ENCODE peak calls at places on chromosome 1, in six cellular contexts. E is Right ventricle myocardium superior; U is suprapubic skin; B is AG09319; W is stimulated activated CD4-positive, alpha-beta T cell treated with anti-CD3 and anti-CD28 coated beads, Interleukin-4, amount 100 ng/mL, for 4 hours; G is stimulated activated CD8-positive, alpha-beta memory T cell treated with anti-CD3 and anti-CD28 coated beads, Interleukin-2, amount 100 ng/mL, for 48 hours. L is an unnamed sample.

GRCh38 chr1:202805886-202806511 is 2.2 kb downstream of the KDM5B start:
- DNase-seq in E (no peak), U (no peak), B (no peak), W (no peak), G (no peak), L (no peak)

GRCh38 chr1:87279201-87279860 is 49.3 kb upstream of the LMO4 start:
- DNase-seq in E (no peak), U (no peak), B (no peak), W (no peak), G (no peak), L (no peak)

GRCh38 chr1:233647625-233648024 is 33.7 kb downstream of the KCNK1 start:
- DNase-seq in E (no peak), U (no peak), B (no peak), W (no peak), G (no peak), L (no peak)

GRCh38 chr1:111515291-111516007 is 12.0 kb upstream of the ADORA3 start:
- DNase-seq in E (peak), U (peak), B (no peak), W (peak), G (no peak), L (no peak)

GRCh38 chr1:11790880-11791715 is 14.7 kb downstream of the MTHFR start:
- DNase-seq in E (peak), U (peak), B (peak), W (no peak), G (no peak), L (no peak)

GRCh38 chr1:205571747-205572146 is 60.1 kb downstream of the ELK4 start:
- DNase-seq in E (no peak), U (peak), B (no peak), W (no peak), G (no peak), L (no peak)

GRCh38 chr1:182699673-182700350 is 15.4 kb upstream of the RGS8 start:
- DNase-seq in E (peak), U (no peak), B (no peak), W (no peak), G (no peak), L (no peak)

GRCh38 chr1:169091480-169091941 is 15.0 kb upstream of the ATP1B1 start:
- DNase-seq in E (no peak), U (no peak), B (no peak), W (no peak), G (no peak), L (no peak)

GRCh38 chr1:56411484-56412180 is 167.7 kb downstream of the PLPP3 start:
- DNase-seq in E (peak), U (no peak), B (peak), W (no peak), G (no peak), L (no peak)

GRCh38 chr1:64976361-64976760 is 10.0 kb upstream of the JAK1 start:
- DNase-seq in E (no peak), U (no peak), B (no peak), W (no peak), G (no peak), L (no peak)

GRCh38 chr1:219347843-219348475 is 174.3 kb downstream of the LYPLAL1 start:
- DNase-seq in E (peak), U (peak), B (no peak), W (no peak), G (no peak), L (no peak)

GRCh38 chr1:161935264-161935663 is 88.4 kb downstream of the OLFML2B start:
- DNase-seq in E (no peak), U (no peak), B (no peak), W (no peak), G (no peak), L (no peak)

GRCh38 chr1:3907031-3907534 is 7.0 kb upstream of the C1orf174 start:
- DNase-seq in E (peak), U (peak), B (no peak), W (peak), G (peak), L (no peak)

GRCh38 chr1:216057947-216058346 is 365.3 kb downstream of the USH2A start:
- DNase-seq in E (no peak), U (no peak), B (no peak), W (no peak), G (no peak), L (no peak)

GRCh38 chr1:181730606-181731005 is 247.3 kb downstream of the CACNA1E start:
- DNase-seq in E (no peak), U (no peak), B (no peak), W (no peak), G (no peak), L (no peak)

GRCh38 chr1:178279287-178279686 is 185.4 kb downstream of the RASAL2 start:
- DNase-seq in E (no peak), U (no peak), B (no peak), W (no peak), G (no peak), L (no peak)

GRCh38 chr1:62131093-62131725 is 63.4 kb upstream of the L1TD1 start:
- DNase-seq in E (no peak), U (no peak), B (peak), W (no peak), G (no peak), L (no peak)

GRCh38 chr1:15139654-15140350 is 13.7 kb upstream of the TMEM51 start:
- DNase-seq in E (peak), U (no peak), B (no peak), W (no peak), G (no peak), L (no peak)

GRCh38 chr1:168833801-168834224 is 104.8 kb upstream of the DPT start:
- DNase-seq in E (no peak), U (no peak), B (no peak), W (no peak), G (no peak), L (no peak)

GRCh38 chr1:199794105-199794863 is 233.2 kb upstream of the NR5A2 start:
- DNase-seq in E (no peak), U (no peak), B (no peak), W (no peak), G (no peak), L (no peak)

GRCh38 chr1:218346391-218347204 is 1.5 kb downstream of the TGFB2 start:
- DNase-seq in E (peak), U (no peak), B (no peak), W (no peak), G (no peak), L (no peak)

GRCh38 chr1:91885331-91885715 is 628 bp downstream of the TGFBR3 start:
- DNase-seq in E (peak), U (peak), B (no peak), W (peak), G (no peak), L (peak)

GRCh38 chr1:18783705-18784522 is 75.5 kb downstream of the TAS1R2 start:
- DNase-seq in E (no peak), U (no peak), B (no peak), W (no peak), G (no peak), L (no peak)

GRCh38 chr1:18922319-18922726 is 20.0 kb upstream of the ALDH4A1 start:
- DNase-seq in E (peak), U (peak), B (peak), W (no peak), G (no peak), L (no peak)

GRCh38 chr1:29855761-29856160 is 619.4 kb downstream of the PTPRU start:
- DNase-seq in E (no peak), U (no peak), B (no peak), W (no peak), G (no peak), L (no peak)

GRCh38 chr1:211616231-211617031 is 37.5 kb upstream of the SLC30A1 start:
- DNase-seq in E (peak), U (no peak), B (no peak), W (no peak), G (no peak), L (no peak)

GRCh38 chr1:7398982-7399381 is 372.1 kb upstream of the VAMP3 start:
- DNase-seq in E (no peak), U (no peak), B (no peak), W (no peak), G (no peak), L (no peak)

GRCh38 chr1:100502052-100502792 is 35.7 kb upstream of the GPR88 start:
- DNase-seq in E (no peak), U (no peak), B (no peak), W (no peak), G (no peak), L (no peak)

GRCh38 chr1:80217377-80217986 is 1211.0 kb upstream of the ADGRL4 start:
- DNase-seq in E (no peak), U (no peak), B (peak), W (no peak), G (no peak), L (no peak)

GRCh38 chr1:21861602-21862429 is 49.8 kb downstream of the LDLRAD2 start:
- DNase-seq in E (no peak), U (no peak), B (peak), W (no peak), G (no peak), L (no peak)

GRCh38 chr1:47325530-47325929 is 8.1 kb upstream of the CMPK1 start:
- DNase-seq in E (no peak), U (no peak), B (no peak), W (no peak), G (no peak), L (no peak)

GRCh38 chr1:210695041-210695440 is 366.3 kb downstream of the HHAT start:
- DNase-seq in E (no peak), U (no peak), B (no peak), W (no peak), G (no peak), L (no peak)

GRCh38 chr1:239633432-239633831 is 247.1 kb downstream of the CHRM3 start:
- DNase-seq in E (no peak), U (no peak), B (no peak), W (no peak), G (no peak), L (no peak)

GRCh38 chr1:6962956-6963915 is 178.0 kb downstream of the CAMTA1 start:
- DNase-seq in E (peak), U (peak), B (no peak), W (peak), G (peak), L (peak)

L was measured in activated T-helper 2 cell treated with anti-CD3 and anti-CD28 coated beads, Interferon-gamma antibody, Interleukin-2, Interleukin-4, amounts not matched to agents 10 μg/mL and 5 μg/mL and 100 μg/mL, durations not matched to agents 14 hours and 24 hours and 36 hours.